ENCODE peak calls at places on chromosomes 4 and X, in nine cellular contexts. E is activated CD4-positive, alpha-beta T cell treated with anti-CD3 and anti-CD28 coated beads, Interleukin-2, amount 50 U/mL, for 24 hours; O is NCI-H1105; D is brain microvascular endothelial cell; T is NCI-H774; I is stimulated activated CD8-positive, alpha-beta memory T cell treated with anti-CD3 and anti-CD28 coated beads, Interleukin-7, amount 100 ng/mL, for 1 hour; S is effector CD8-positive, alpha-beta T cell; Q is activated B cell treated with CpG ODN at 0.5 μM for 24 hours; G is SK-MEL-5. U is an unnamed sample.
A peak's percentile ranks its signal among the peaks of the same experiment; 100 is the strongest.

GRCh38 chr4:613126-613525 is 12.2 kb upstream of the PDE6B start:
- DNase-seq in E (no peak), O (no peak), D (no peak), T (no peak), I (no peak), S (no peak), Q (no peak), G (no peak), U (no peak)

GRCh38 chr4:152690706-152691651 is 11.2 kb upstream of the TMEM154 start:
- DNase-seq in E (no peak), O (no peak), D (no peak), T (peak; percentile 55), I (no peak), S (no peak), Q (no peak), G (no peak), U (no peak)

GRCh38 chrX:137749282-137749681 is 183.4 kb downstream of the ZIC3 start:
- DNase-seq in E (no peak), O (no peak), D (no peak), T (no peak), I (no peak), S (no peak), Q (no peak), G (no peak), U (no peak)

GRCh38 chrX:109679820-109680219 is 53.2 kb downstream of the ACSL4 start:
- DNase-seq in E (no peak), O (no peak), D (no peak), T (no peak), I (no peak), S (no peak), Q (no peak), G (no peak), U (no peak)

GRCh38 chr4:24496597-24496996 is 87.8 kb downstream of the DHX15 start:
- DNase-seq in E (no peak), O (no peak), D (no peak), T (no peak), I (no peak), S (no peak), Q (no peak), G (no peak), U (no peak)

GRCh38 chr4:33746979-33747378 is 2497.3 kb downstream of the ARAP2 start:
- DNase-seq in E (no peak), O (no peak), D (no peak), T (no peak), I (no peak), S (no peak), Q (no peak), G (peak; percentile 2), U (no peak)

GRCh38 chr4:17811078-17811603 is 362 bp downstream of the NCAPG start:
- DNase-seq in E (no peak), O (no peak), D (peak; percentile 11), T (no peak), I (no peak), S (no peak), Q (no peak), G (no peak), U (peak; percentile 36)

GRCh38 chr4:36709986-36710385 is 428.6 kb downstream of the DTHD1 start:
- DNase-seq in E (no peak), O (no peak), D (no peak), T (no peak), I (no peak), S (no peak), Q (no peak), G (no peak), U (peak; percentile 31)

GRCh38 chrX:110415440-110416167 is 57.0 kb downstream of the RTL9 start:
- DNase-seq in E (no peak), O (no peak), D (no peak), T (no peak), I (no peak), S (no peak), Q (no peak), G (no peak), U (no peak)

GRCh38 chr4:27702710-27703431 is 842.2 kb downstream of the STIM2 start:
- DNase-seq in E (no peak), O (no peak), D (peak; percentile 20), T (peak; percentile 41), I (no peak), S (no peak), Q (no peak), G (peak; percentile 5), U (no peak)

GRCh38 chrX:17520206-17520605 is 145.2 kb downstream of the NHS start:
- DNase-seq in E (no peak), O (no peak), D (no peak), T (no peak), I (no peak), S (no peak), Q (no peak), G (no peak), U (no peak)

GRCh38 chr4:40197879-40198689 is 1.3 kb downstream of the RHOH start:
- DNase-seq in E (no peak), O (no peak), D (no peak), T (no peak), I (no peak), S (no peak), Q (no peak), G (no peak), U (no peak)

GRCh38 chr4:28241021-28241420 is 1380.4 kb downstream of the STIM2 start:
- DNase-seq in E (no peak), O (no peak), D (no peak), T (no peak), I (no peak), S (no peak), Q (no peak), G (no peak), U (no peak)

GRCh38 chr4:17272154-17272553 is 239.7 kb downstream of the QDPR start:
- DNase-seq in E (no peak), O (no peak), D (peak; percentile 31), T (no peak), I (no peak), S (no peak), Q (no peak), G (no peak), U (no peak)

GRCh38 chr4:14196141-14196540 is 568.6 kb upstream of the BOD1L1 start:
- DNase-seq in E (no peak), O (no peak), D (peak; percentile 63), T (no peak), I (no peak), S (no peak), Q (no peak), G (peak; percentile 49), U (peak; percentile 45)

GRCh38 chrX:54248309-54248708 is 65.3 kb upstream of the FAM120C start:
- DNase-seq in E (no peak), O (no peak), D (no peak), T (no peak), I (no peak), S (no peak), Q (no peak), G (peak; percentile 47), U (no peak)

GRCh38 chrX:110286126-110286525 is 31.8 kb downstream of the AMMECR1 start:
- DNase-seq in E (no peak), O (no peak), D (peak; percentile 77), T (no peak), I (no peak), S (no peak), Q (no peak), G (peak; percentile 39), U (peak; percentile 47)

GRCh38 chrX:9055354-9055753 is 21.4 kb upstream of the FAM9B start:
- DNase-seq in E (no peak), O (no peak), D (no peak), T (no peak), I (no peak), S (no peak), Q (no peak), G (no peak), U (no peak)

GRCh38 chrX:72554448-72555140 is 18.0 kb downstream of the HDAC8 start:
- DNase-seq in E (no peak), O (no peak), D (peak; percentile 29), T (no peak), I (no peak), S (no peak), Q (no peak), G (no peak), U (no peak)

GRCh38 chr4:15756361-15756861 is 21.7 kb upstream of the CD38 start:
- DNase-seq in E (peak; percentile 39), O (no peak), D (peak; percentile 81), T (no peak), I (peak; percentile 40), S (peak; percentile 33), Q (no peak), G (peak; percentile 37), U (no peak)

GRCh38 chr4:108919229-108919893 is 156.5 kb upstream of the ETNPPL start:
- DNase-seq in E (no peak), O (no peak), D (no peak), T (no peak), I (no peak), S (no peak), Q (no peak), G (no peak), U (no peak)

GRCh38 chrX:150450519-150451177 is 87.5 kb downstream of the MAMLD1 start:
- DNase-seq in E (no peak), O (no peak), D (no peak), T (no peak), I (no peak), S (no peak), Q (no peak), G (no peak), U (no peak)

GRCh38 chr4:12852338-12853307 is 631.5 kb downstream of the RAB28 start:
- DNase-seq in E (no peak), O (peak; percentile 27), D (peak; percentile 31), T (peak; percentile 82), I (no peak), S (no peak), Q (no peak), G (peak; percentile 91), U (peak; percentile 44)

GRCh38 chrX:11629593-11630211 is 36.0 kb downstream of the ARHGAP6 start:
- DNase-seq in E (no peak), O (no peak), D (peak; percentile 63), T (no peak), I (no peak), S (no peak), Q (no peak), G (no peak), U (peak; percentile 22)

GRCh38 chrX:132786217-132786616 is 172.2 kb downstream of the HS6ST2 start:
- DNase-seq in E (no peak), O (no peak), D (no peak), T (no peak), I (no peak), S (no peak), Q (no peak), G (no peak), U (no peak)

GRCh38 chrX:9355739-9356138 is 109.1 kb upstream of the TBL1X start:
- DNase-seq in E (no peak), O (no peak), D (no peak), T (no peak), I (no peak), S (no peak), Q (no peak), G (no peak), U (no peak)

GRCh38 chr4:106444557-106444956 is 76.0 kb upstream of the GIMD1 start:
- DNase-seq in E (no peak), O (no peak), D (peak; percentile 26), T (no peak), I (no peak), S (no peak), Q (no peak), G (no peak), U (no peak)

GRCh38 chrX:111244238-111244750 is 26.0 kb downstream of the CAPN6 start:
- DNase-seq in E (no peak), O (no peak), D (peak; percentile 3), T (peak; percentile 31), I (no peak), S (no peak), Q (no peak), G (peak; percentile 42), U (peak; percentile 1)

GRCh38 chrX:101460669-101461068 is 24.6 kb upstream of the ARMCX4 start:
- DNase-seq in E (no peak), O (no peak), D (no peak), T (no peak), I (no peak), S (no peak), Q (no peak), G (peak; percentile 29), U (no peak)

GRCh38 chrX:1316527-1316926 is 20.1 kb upstream of the IL3RA start:
- DNase-seq in E (no peak), O (no peak), D (no peak), T (no peak), I (no peak), S (no peak), Q (no peak), G (no peak), U (no peak)

GRCh38 chr4:128521634-128522253 is 234.1 kb upstream of the PGRMC2 start:
- DNase-seq in E (no peak), O (no peak), D (peak; percentile 53), T (no peak), I (no peak), S (no peak), Q (no peak), G (no peak), U (no peak)

U was measured in foreskin melanocyte.